ENCODE peak calls at places on chromosomes 11 and 22, in eight cellular contexts. F, U, G, J, D, R, H and S are unnamed samples.

GRCh38 chr11:102172127-102172848 is 62.0 kb downstream of the YAP1 start:
- DNase-seq in F (no peak), U (peak), G (peak), J (no peak), D (no peak), R (no peak), H (no peak), S (peak)

GRCh38 chr11:106495046-106495445 is 417.6 kb downstream of the AASDHPPT start:
- DNase-seq in F (no peak), U (peak), G (peak), J (no peak), D (no peak), R (no peak), H (no peak), S (no peak)

GRCh38 chr11:119728226-119728626 is 774 bp downstream of the NECTIN1 start:
- DNase-seq in F (peak), U (no peak), G (no peak), J (no peak), D (no peak), R (peak), H (no peak), S (no peak)

GRCh38 chr22:42662114-42663021 is 13.2 kb upstream of the CYB5R3 start:
- DNase-seq in F (peak), U (peak), G (peak), J (peak), D (peak), R (peak), H (no peak), S (no peak)

GRCh38 chr11:119741369-119742262 is 12.6 kb upstream of the NECTIN1 start:
- DNase-seq in F (peak), U (no peak), G (peak), J (no peak), D (peak), R (peak), H (peak), S (no peak)

GRCh38 chr22:27647540-27647939 is 154.0 kb downstream of the MN1 start:
- DNase-seq in F (no peak), U (no peak), G (no peak), J (no peak), D (no peak), R (no peak), H (no peak), S (no peak)

GRCh38 chr22:43201486-43202219 is 14.7 kb upstream of the TTLL12 start:
- DNase-seq in F (no peak), U (no peak), G (no peak), J (no peak), D (no peak), R (no peak), H (no peak), S (no peak)

GRCh38 chr11:119790476-119790875 is 61.5 kb upstream of the NECTIN1 start:
- DNase-seq in F (no peak), U (no peak), G (no peak), J (no peak), D (no peak), R (no peak), H (peak), S (no peak)

GRCh38 chr11:862704-863388 is 20.2 kb downstream of the TSPAN4 start:
- DNase-seq in F (no peak), U (no peak), G (no peak), J (no peak), D (no peak), R (no peak), H (no peak), S (no peak)

GRCh38 chr11:78833237-78833636 is 258.6 kb upstream of the NARS2 start:
- DNase-seq in F (no peak), U (no peak), G (no peak), J (no peak), D (no peak), R (no peak), H (no peak), S (no peak)

DNA sequence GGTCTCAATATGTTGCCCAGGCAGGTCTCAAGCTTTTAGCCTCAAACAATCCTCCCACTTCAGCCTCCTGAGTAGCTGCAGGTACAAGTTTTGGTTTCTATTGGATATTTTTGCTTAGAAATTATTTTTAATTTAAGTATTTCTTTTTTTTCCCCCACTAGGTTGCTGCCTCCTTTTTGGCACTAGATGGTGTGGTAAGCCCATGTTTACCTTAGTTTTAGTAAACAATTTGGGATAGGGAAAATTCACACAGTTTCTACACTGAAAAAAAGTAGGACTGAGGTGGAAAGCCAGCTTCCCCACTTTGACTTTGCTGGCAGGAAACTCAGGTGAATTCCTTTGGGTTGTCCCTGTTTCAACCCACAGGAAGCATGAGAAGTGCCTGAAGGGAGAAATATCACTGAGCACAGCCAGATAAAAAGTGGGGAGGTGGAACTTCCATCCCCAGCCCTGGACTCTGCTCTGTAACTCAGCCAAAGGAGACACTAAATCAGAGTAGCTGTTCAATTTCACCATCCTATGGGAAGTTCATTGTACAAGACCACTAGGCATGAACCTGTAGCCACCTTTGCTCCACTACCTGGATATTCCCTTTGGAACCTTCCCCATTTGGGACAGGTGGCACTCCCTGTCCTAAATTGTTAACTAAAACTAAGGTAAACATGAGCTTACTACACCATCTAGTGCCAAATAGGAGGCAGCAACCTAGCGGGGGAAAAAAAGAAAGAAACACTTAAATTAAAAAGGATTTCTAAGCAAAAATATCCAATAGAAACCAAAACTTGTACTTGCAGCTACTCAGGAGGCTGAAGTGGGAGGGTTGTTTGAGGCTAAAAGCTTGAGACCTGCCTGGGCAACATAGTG is 154.4 kb upstream of the FAT3 start:
- DNase-seq in F (no peak), U (peak), G (peak), J (no peak), D (no peak), R (no peak), H (no peak), S (no peak)
- TF ChIP-seq CTCF in F (no peak), U (peak), G (no peak), J (no peak), D (no peak), R (no peak), H (peak), S (no peak)

GRCh38 chr11:130070109-130070828 is 575 bp downstream of the APLP2 start:
- DNase-seq in F (peak), U (peak), G (peak), J (peak), D (peak), R (peak), H (no peak), S (no peak)
- TF ChIP-seq CTCF in F (peak), U (peak), G (peak), J (no peak), D (no peak), R (no peak), H (peak), S (no peak)

DNA sequence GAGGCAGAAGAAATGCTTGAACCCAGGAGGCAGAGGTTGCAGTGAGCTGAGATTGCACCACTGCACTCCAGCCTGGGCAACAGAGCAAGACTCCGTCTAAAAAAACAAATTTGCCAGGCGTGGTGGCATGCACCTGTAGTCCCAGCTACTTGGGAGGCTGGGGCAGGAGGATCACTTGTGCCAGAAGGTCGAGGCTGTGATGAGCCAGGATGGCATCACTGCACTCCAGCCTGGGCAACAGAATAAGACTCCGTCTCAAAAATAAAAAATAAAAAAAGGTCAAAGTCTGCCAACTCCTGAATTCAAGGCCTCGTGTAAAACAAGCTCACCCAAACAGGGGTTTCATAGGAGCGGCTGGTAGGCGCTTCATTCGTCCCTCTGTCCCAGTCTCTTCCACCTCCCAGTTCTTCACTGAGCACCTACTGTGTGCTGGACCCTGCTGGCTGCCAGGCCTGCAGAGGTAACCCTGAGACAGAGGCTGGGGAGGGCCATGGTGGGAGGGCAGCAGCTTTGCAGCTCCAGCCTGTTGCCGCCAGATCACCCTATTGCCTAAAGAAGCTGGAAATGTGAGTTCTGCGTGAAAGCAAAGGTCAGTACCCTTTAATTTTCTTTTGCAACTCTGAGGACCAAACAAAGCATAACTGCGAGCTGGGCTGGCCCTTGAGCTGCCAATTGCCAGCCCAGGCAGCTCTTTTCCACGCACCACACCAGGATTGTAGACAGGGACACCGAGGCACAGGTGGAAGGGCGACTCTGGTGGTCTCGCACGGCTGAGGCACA is 15.3 kb downstream of the RPL3 start:
- DNase-seq in F (no peak), U (no peak), G (no peak), J (no peak), D (no peak), R (no peak), H (no peak), S (no peak)
- TF ChIP-seq CTCF in F (no peak), U (no peak), G (no peak), J (no peak), D (no peak), R (no peak), H (no peak), S (no peak)

GRCh38 chr11:62508336-62509058 is 38.1 kb downstream of the AHNAK start:
- DNase-seq in F (no peak), U (peak), G (no peak), J (peak), D (peak), R (peak), H (no peak), S (peak)
- TF ChIP-seq CTCF in F (peak), U (peak), G (no peak), J (peak), D (peak), R (no peak), H (peak), S (peak)

GRCh38 chr11:66313321-66314185 is 3.3 kb downstream of the CD248 start:
- DNase-seq in F (no peak), U (peak), G (peak), J (no peak), D (no peak), R (no peak), H (peak), S (no peak)
- TF ChIP-seq CTCF in F (no peak), U (peak), G (peak), J (no peak), D (no peak), R (no peak), H (no peak), S (peak)

GRCh38 chr11:13016415-13016814 is 7.3 kb downstream of the RASSF10 start:
- DNase-seq in F (no peak), U (no peak), G (no peak), J (no peak), D (peak), R (no peak), H (no peak), S (no peak)
- TF ChIP-seq CTCF in F (no peak), U (no peak), G (no peak), J (no peak), D (no peak), R (no peak), H (no peak), S (no peak)

GRCh38 chr11:47270331-47271271 is 668 bp downstream of the MADD start:
- DNase-seq in F (peak), U (peak), G (peak), J (peak), D (peak), R (peak), H (no peak), S (no peak)
- TF ChIP-seq CTCF in F (peak), U (no peak), G (no peak), J (no peak), D (no peak), R (no peak), H (peak), S (peak)

GRCh38 chr22:35721954-35722353 is 4.3 kb downstream of the APOL5 start:
- DNase-seq in F (no peak), U (no peak), G (no peak), J (no peak), D (no peak), R (no peak), H (no peak), S (no peak)
- TF ChIP-seq CTCF in F (no peak), U (no peak), G (no peak), J (no peak), D (no peak), R (no peak), H (no peak), S (no peak)